ENCODE peak calls at places on chromosome 20, in ten cellular contexts. K is sigmoid colon, O is HCT116, P is right lobe of liver, E is A549, L is IMR-90, J is suprapubic skin, F is NB4, I is ovary, A is HepG2. H is an unnamed sample.

GRCh38 chr20:62310757-62311121 is 7.9 kb downstream of the ADRM1 start:
- DNase-seq in L (no peak), J (no peak), A (no peak), E (no peak), I (no peak), O (no peak), F (no peak), P (no peak), K (no peak), H (no peak)

GRCh38 chr20:55488593-55488992 is 516.7 kb downstream of the CBLN4 start:
- DNase-seq in E (no peak), K (no peak), F (no peak), P (no peak), I (no peak), O (no peak), J (no peak), L (no peak), A (no peak), H (no peak)

GRCh38 chr20:54140067-54140466 is 33.7 kb downstream of the CYP24A1 start:
- DNase-seq in P (no peak), F (no peak), J (no peak), L (no peak), A (no peak), E (no peak), O (no peak), K (no peak), I (no peak), H (no peak)

GRCh38 chr20:16020971-16021370 is 552.3 kb downstream of the KIF16B start:
- DNase-seq in P (no peak), O (no peak), F (peak), A (no peak), L (peak), E (peak), I (no peak), J (no peak), K (no peak), H (no peak)

GRCh38 chr20:59988141-59988540 is 29.9 kb downstream of the CDH26 start:
- DNase-seq in K (no peak), A (no peak), J (no peak), O (peak), P (peak), I (no peak), E (peak), L (peak), F (no peak), H (no peak)

GRCh38 chr20:63741676-63742380 is 2.3 kb downstream of the SLC2A4RG start:
- DNase-seq in I (peak), F (no peak), O (no peak), P (no peak), J (no peak), A (no peak), L (no peak), E (no peak), K (peak), H (no peak)

GRCh38 chr20:51388227-51388626 is 154.3 kb downstream of the NFATC2 start:
- DNase-seq in I (no peak), A (no peak), L (peak), J (no peak), O (no peak), K (no peak), E (no peak), F (no peak), P (no peak), H (no peak)

GRCh38 chr20:56151834-56152233 is 96.7 kb upstream of the MC3R start:
- DNase-seq in P (no peak), A (no peak), K (no peak), I (no peak), O (no peak), E (no peak), L (no peak), F (no peak), J (no peak), H (no peak)

GRCh38 chr20:21262812-21263211 is 40.3 kb upstream of the XRN2 start:
- DNase-seq in L (no peak), F (peak), P (no peak), K (no peak), E (no peak), A (no peak), I (no peak), O (no peak), J (no peak), H (no peak)

GRCh38 chr20:8870652-8871051 is 198.2 kb upstream of the PLCB4 start:
- DNase-seq in O (no peak), P (no peak), F (no peak), K (no peak), E (no peak), A (no peak), J (no peak), L (no peak), I (no peak), H (no peak)

GRCh38 chr20:46040902-46041535 is 12.0 kb downstream of the SLC12A5 start:
- DNase-seq in K (no peak), E (peak), I (no peak), L (peak), F (peak), O (no peak), A (peak), J (no peak), P (no peak), H (peak)

GRCh38 chr20:40683221-40683893 is 5.7 kb downstream of the MAFB start:
- DNase-seq in F (no peak), L (no peak), O (no peak), J (peak), K (no peak), I (no peak), E (no peak), P (peak), A (no peak), H (no peak)

GRCh38 chr20:5222919-5223634 is 93.7 kb downstream of the PROKR2 start:
- DNase-seq in J (no peak), K (no peak), A (peak), F (peak), I (peak), P (peak), O (peak), E (peak), L (peak), H (peak)

GRCh38 chr20:44993343-44993742 is 27.0 kb downstream of the STK4 start:
- DNase-seq in P (no peak), J (no peak), L (peak), E (no peak), O (no peak), K (no peak), I (no peak), F (peak), A (no peak), H (no peak)

GRCh38 chr20:44204156-44204831 is 6.3 kb downstream of the OSER1 start:
- DNase-seq in E (peak), J (no peak), F (peak), O (peak), K (no peak), P (no peak), I (no peak), L (peak), A (no peak), H (peak)

GRCh38 chr20:63699466-63700198 is 3.2 kb downstream of the TNFRSF6B start:
- DNase-seq in F (peak), P (peak), L (no peak), E (no peak), O (no peak), K (peak), A (no peak), I (peak), J (peak), H (no peak)

GRCh38 chr20:22584630-22584921 is 204 bp upstream of the FOXA2 start:
- DNase-seq in L (no peak), F (no peak), E (peak), O (no peak), K (no peak), A (peak), J (no peak), I (no peak), P (peak), H (no peak)

GRCh38 chr20:50138479-50139393 is 14.8 kb downstream of the PEDS1 start:
- DNase-seq in F (no peak), J (no peak), K (no peak), P (peak), E (no peak), A (peak), L (no peak), I (no peak), O (no peak), H (no peak)

GRCh38 chr20:64225166-64225595 is 30.4 kb upstream of the PCMTD2 start:
- DNase-seq in E (no peak), A (no peak), O (no peak), L (no peak), P (no peak), J (no peak), I (no peak), F (no peak), K (no peak), H (no peak)

GRCh38 chr20:49276201-49276894 is 1.5 kb downstream of the ZNFX1 start:
- DNase-seq in E (no peak), O (no peak), P (no peak), A (no peak), J (no peak), F (peak), I (no peak), L (peak), K (no peak), H (peak)

GRCh38 chr20:19095762-19096161 is 116.7 kb upstream of the SLC24A3 start:
- DNase-seq in A (no peak), O (no peak), J (no peak), F (no peak), E (no peak), I (no peak), K (no peak), P (no peak), L (no peak), H (no peak)

GRCh38 chr20:15232243-15232642 is 894.8 kb upstream of the FLRT3 start:
- DNase-seq in P (no peak), A (no peak), K (no peak), I (no peak), E (no peak), J (no peak), O (no peak), F (no peak), L (no peak), H (no peak)

GRCh38 chr20:461254-462198 is 807 bp downstream of the TBC1D20 start:
- DNase-seq in A (no peak), P (peak), I (peak), K (peak), F (peak), L (peak), E (peak), J (peak), O (no peak), H (peak)
- TF ChIP-seq POLR2A in A (no peak), P (no peak), I (no peak), K (no peak), F (no peak), L (no peak), E (no peak), J (no peak), O (no peak), H (no peak)

GRCh38 chr20:840858-841567 is 7.5 kb downstream of the FAM110A start:
- DNase-seq in J (no peak), I (peak), L (no peak), F (no peak), P (peak), K (no peak), O (no peak), E (peak), A (peak), H (no peak)
- TF ChIP-seq POLR2A in J (no peak), I (no peak), L (no peak), F (no peak), P (no peak), K (no peak), O (no peak), E (no peak), A (peak), H (no peak)

GRCh38 chr20:38706482-38706881 is 17.8 kb upstream of the SLC32A1 start:
- DNase-seq in E (no peak), L (no peak), F (no peak), A (no peak), I (no peak), O (no peak), J (no peak), K (no peak), P (no peak), H (no peak)

GRCh38 chr20:38700146-38700545 is 24.1 kb upstream of the SLC32A1 start:
- DNase-seq in P (no peak), I (no peak), F (no peak), O (no peak), J (no peak), A (no peak), L (no peak), K (no peak), E (no peak), H (no peak)

GRCh38 chr20:38700926-38701325 is 23.4 kb upstream of the SLC32A1 start:
- DNase-seq in O (no peak), P (no peak), J (no peak), L (no peak), I (no peak), K (no peak), F (no peak), A (no peak), E (no peak), H (no peak)

GRCh38 chr20:38703526-38703925 is 20.8 kb upstream of the SLC32A1 start:
- DNase-seq in L (no peak), A (no peak), J (no peak), E (no peak), K (no peak), F (no peak), P (no peak), I (no peak), O (no peak), H (no peak)

GRCh38 chr20:38704136-38704535 is 20.1 kb upstream of the SLC32A1 start:
- DNase-seq in K (no peak), I (no peak), O (no peak), A (no peak), E (no peak), J (no peak), P (no peak), F (no peak), L (no peak), H (no peak)
- TF ChIP-seq POLR2A in K (no peak), I (no peak), O (no peak), A (no peak), E (no peak), J (no peak), P (no peak), F (no peak), L (no peak), H (no peak)

DNA sequence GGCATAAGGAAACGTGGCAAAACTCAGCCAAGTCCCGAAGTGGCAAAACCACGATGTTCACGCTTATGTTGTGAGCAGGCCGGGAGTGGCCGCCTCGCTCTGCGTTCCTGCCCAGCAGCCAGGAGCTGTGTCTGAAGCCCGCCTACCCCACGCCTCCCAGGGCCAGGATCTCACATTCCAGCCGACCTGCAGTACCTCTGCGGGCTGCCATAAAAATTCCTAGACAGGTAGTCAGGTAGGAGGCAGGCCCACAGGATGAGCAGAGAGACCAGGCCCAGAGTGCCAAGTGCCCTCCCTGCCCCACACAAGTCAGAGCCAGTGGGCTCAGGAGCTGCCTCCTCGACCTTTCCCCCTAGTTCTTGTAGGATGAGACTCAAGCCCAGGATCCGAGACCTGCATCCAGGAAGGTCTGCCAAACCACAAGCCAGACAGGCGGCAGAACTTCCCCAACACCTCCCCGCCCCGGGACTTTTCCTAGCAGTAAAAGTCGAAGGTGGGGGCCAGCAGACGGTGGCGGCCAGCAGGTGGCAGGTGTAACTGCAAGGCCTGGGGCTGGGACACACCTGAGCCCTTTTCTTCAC is 16.7 kb downstream of the PMEPA1 start:
- DNase-seq in K (no peak), I (no peak), J (no peak), L (no peak), E (no peak), O (peak), A (no peak), F (no peak), P (no peak), H (no peak)
- TF ChIP-seq POLR2A in K (no peak), I (no peak), J (no peak), L (no peak), E (no peak), O (no peak), A (no peak), F (no peak), P (no peak), H (no peak)